ENCODE peak calls at places on chromosome X, in nine cellular contexts. G is NCI-H1092; S is HFF-Myc; W is RWPE2; Q is stomach; D is activated CD8-positive, alpha-beta memory T cell treated with anti-CD3 and anti-CD28 coated beads for 48 hours; L is stimulated activated effector memory CD8-positive, alpha-beta T cell treated with anti-CD3 and anti-CD28 coated beads, Interleukin-12 subunit alpha, Interleukin-12 subunit beta, amount 100 ng/mL, for 72 hours; U is NAMALWA; X is stimulated activated CD4-positive, alpha-beta T cell treated with anti-CD3 and anti-CD28 coated beads, Interleukin-1b, Interleukin-23, amount 100 ng/mL, for 4 hours. I is an unnamed sample.

GRCh38 chrX:78316310-78316709 is 11.1 kb downstream of the CYSLTR1 start:
- DNase-seq in G (no peak), S (no peak), W (no peak), Q (no peak), D (no peak), L (no peak), U (no peak), X (no peak), I (no peak)

GRCh38 chrX:44975666-44976263 is 102.8 kb downstream of the KDM6A start:
- DNase-seq in G (no peak), S (no peak), W (no peak), Q (no peak), D (no peak), L (no peak), U (no peak), X (no peak), I (peak)

GRCh38 chrX:124232523-124233201 is 99.8 kb upstream of the TEX13D start:
- DNase-seq in G (no peak), S (no peak), W (no peak), Q (no peak), D (no peak), L (peak), U (no peak), X (no peak), I (no peak)

GRCh38 chrX:118189628-118190027 is 73.0 kb upstream of the KLHL13 start:
- DNase-seq in G (peak), S (no peak), W (no peak), Q (no peak), D (no peak), L (no peak), U (no peak), X (no peak), I (no peak)

GRCh38 chrX:111180750-111181240 is 84.8 kb downstream of the PAK3 start:
- DNase-seq in G (peak), S (no peak), W (no peak), Q (no peak), D (no peak), L (no peak), U (no peak), X (no peak), I (no peak)

GRCh38 chrX:20595928-20596550 is 329.3 kb upstream of the RPS6KA3 start:
- DNase-seq in G (no peak), S (no peak), W (no peak), Q (no peak), D (peak), L (peak), U (no peak), X (no peak), I (no peak)

GRCh38 chrX:70166601-70167590 is 10.4 kb upstream of the DGAT2L6 start:
- DNase-seq in G (no peak), S (peak), W (no peak), Q (no peak), D (no peak), L (no peak), U (no peak), X (no peak), I (no peak)

GRCh38 chrX:84501798-84502628 is at the start of gene HDX:
- DNase-seq in G (peak), S (peak), W (peak), Q (peak), D (peak), L (peak), U (no peak), X (peak), I (no peak)

GRCh38 chrX:68660746-68661145 is 13.3 kb downstream of the STARD8 start:
- DNase-seq in G (no peak), S (no peak), W (no peak), Q (no peak), D (no peak), L (no peak), U (no peak), X (no peak), I (no peak)

GRCh38 chrX:7389576-7389975 is 241.6 kb upstream of the PUDP start:
- DNase-seq in G (no peak), S (no peak), W (no peak), Q (no peak), D (no peak), L (no peak), U (no peak), X (no peak), I (no peak)